ENCODE peak calls at places on chromosome 17, in eight cellular contexts. P, E, G, A, J, Y, V and Q are unnamed samples. For H3K36me3, the result is how much of the 10 kb centered on the place peaks cover.

GRCh38 chr17:73625006-73625405 is 19.2 kb downstream of the SDK2 start:
- DNase-seq in P (no peak), E (no peak), G (no peak), A (no peak), J (no peak), Y (no peak), V (no peak), Q (no peak)

GRCh38 chr17:82497483-82498405 is 21.8 kb upstream of the FOXK2 start:
- DNase-seq in P (no peak), E (no peak), G (peak), A (no peak), J (no peak), Y (no peak), V (no peak), Q (no peak)

GRCh38 chr17:38511126-38512108 is 83.2 kb downstream of the ARHGAP23 start:
- DNase-seq in P (no peak), E (no peak), G (no peak), A (no peak), J (no peak), Y (peak), V (no peak), Q (no peak)

GRCh38 chr17:57407287-57408063 is 151.2 kb downstream of the MSI2 start:
- DNase-seq in P (no peak), E (no peak), G (no peak), A (no peak), J (no peak), Y (no peak), V (no peak), Q (no peak)

GRCh38 chr17:36931697-36932382 is 5.4 kb upstream of the LHX1 start:
- DNase-seq in P (no peak), E (no peak), G (no peak), A (no peak), J (no peak), Y (no peak), V (no peak), Q (no peak)

GRCh38 chr17:64196626-64197025 is 66.4 kb downstream of the TEX2 start:
- DNase-seq in P (no peak), E (no peak), G (no peak), A (no peak), J (no peak), Y (peak), V (no peak), Q (no peak)

GRCh38 chr17:64200080-64201042 is 62.7 kb downstream of the TEX2 start:
- DNase-seq in P (no peak), E (no peak), G (no peak), A (no peak), J (no peak), Y (no peak), V (no peak), Q (no peak)

GRCh38 chr17:27569884-27570577 is 61.0 kb upstream of the LGALS9 start:
- DNase-seq in P (no peak), E (no peak), G (no peak), A (no peak), J (no peak), Y (no peak), V (no peak), Q (no peak)

GRCh38 chr17:35359396-35359795 is 14.0 kb downstream of the SLFN11 start:
- DNase-seq in P (no peak), E (no peak), G (no peak), A (no peak), J (no peak), Y (no peak), V (no peak), Q (no peak)

GRCh38 chr17:39530513-39530912 is 69.2 kb downstream of the CDK12 start:
- DNase-seq in P (no peak), E (no peak), G (no peak), A (no peak), J (no peak), Y (no peak), V (no peak), Q (no peak)

GRCh38 chr17:39529455-39529854 is 68.2 kb downstream of the CDK12 start:
- DNase-seq in P (no peak), E (no peak), G (no peak), A (no peak), J (no peak), Y (no peak), V (no peak), Q (no peak)

GRCh38 chr17:39525801-39526506 is 64.7 kb downstream of the CDK12 start:
- DNase-seq in P (no peak), E (no peak), G (no peak), A (no peak), J (no peak), Y (no peak), V (no peak), Q (no peak)

GRCh38 chr17:39531252-39531651 is 70.0 kb downstream of the CDK12 start:
- DNase-seq in P (no peak), E (no peak), G (no peak), A (no peak), J (no peak), Y (no peak), V (no peak), Q (no peak)

GRCh38 chr17:39527220-39527813 is 66.0 kb downstream of the CDK12 start:
- DNase-seq in P (no peak), E (no peak), G (no peak), A (no peak), J (no peak), Y (no peak), V (no peak), Q (no peak)
- TF ChIP-seq CTCF in P (peak), E (peak), G (peak), A (peak), J (peak), Y (peak), V (no peak), Q (no peak)

GRCh38 chr17:75814900-75815373 is 29.3 kb downstream of the UNC13D start:
- DNase-seq in P (no peak), E (no peak), G (no peak), A (no peak), J (no peak), Y (peak), V (no peak), Q (no peak)

GRCh38 chr17:75815399-75815798 is 28.8 kb downstream of the UNC13D start:
- DNase-seq in P (no peak), E (no peak), G (no peak), A (no peak), J (no peak), Y (no peak), V (no peak), Q (no peak)

GRCh38 chr17:75814021-75814395 is 29.4 kb downstream of the UNK start:
- DNase-seq in P (no peak), E (no peak), G (no peak), A (no peak), J (no peak), Y (no peak), V (no peak), Q (no peak)

GRCh38 chr17:75812096-75813001 is 27.7 kb downstream of the UNK start:
- DNase-seq in P (no peak), E (no peak), G (no peak), A (no peak), J (no peak), Y (no peak), V (peak), Q (no peak)

GRCh38 chr17:75813081-75814020 is 28.7 kb downstream of the UNK start:
- DNase-seq in P (no peak), E (no peak), G (no peak), A (no peak), J (no peak), Y (no peak), V (peak), Q (no peak)
- H3K36me3 ChIP-seq in P (half or more), E (half or more), G (under half), A (under half), J (under half), Y (under half), V (under half), Q (half or more)

DNA sequence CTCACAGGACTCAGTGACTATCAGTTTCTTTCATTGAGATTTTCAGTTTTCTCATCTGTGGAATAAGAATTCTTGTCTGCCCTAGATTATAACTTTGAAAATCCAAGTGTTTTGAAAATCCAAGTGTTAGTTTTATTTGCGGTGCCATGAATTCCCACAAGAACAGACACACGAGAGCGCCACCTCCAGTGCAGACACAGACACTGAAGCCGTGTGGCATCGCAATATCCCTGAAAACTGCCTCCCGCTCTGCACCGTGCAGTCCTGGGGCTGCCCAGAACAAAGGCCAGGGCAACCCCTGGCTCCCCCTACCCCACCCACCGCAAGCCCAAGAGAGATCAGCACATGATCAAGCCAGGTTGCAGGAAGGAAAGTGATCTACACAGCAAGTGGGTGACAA is 229.5 kb upstream of the ASIC2 start:
- DNase-seq in P (no peak), E (no peak), G (no peak), A (no peak), J (no peak), Y (no peak), V (no peak), Q (no peak)
- TF ChIP-seq CTCF in P (no peak), E (no peak), G (no peak), A (peak), J (no peak), Y (no peak), V (no peak), Q (no peak)

GRCh38 chr17:45755050-45755449 is 29.1 kb upstream of the CRHR1 start:
- DNase-seq in P (no peak), E (no peak), G (no peak), A (no peak), J (no peak), Y (no peak), V (no peak), Q (no peak)
- H3K36me3 ChIP-seq in P (under half), E (under half), G (under half), A (under half), J (under half), Y (under half), V (under half), Q (under half)

DNA sequence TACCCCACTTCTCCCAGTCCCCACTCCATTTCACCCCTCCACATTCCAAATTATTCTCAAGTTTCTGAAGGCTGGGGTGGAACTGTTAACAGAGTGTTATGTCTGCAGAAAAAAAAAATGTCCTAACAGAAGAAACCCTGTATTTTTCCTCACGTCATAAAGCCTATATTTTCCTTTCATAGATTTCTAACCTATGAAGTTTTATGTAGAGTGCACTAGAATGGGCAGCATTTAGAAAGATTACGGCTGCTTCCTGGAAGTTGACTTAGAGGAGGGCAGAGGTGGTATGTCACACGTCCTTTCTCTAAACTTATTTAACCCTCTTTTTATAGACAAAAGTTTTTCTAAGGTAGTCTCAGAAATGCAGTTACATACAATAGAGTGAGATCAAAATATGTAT is 139.8 kb upstream of the TOM1L1 start:
- DNase-seq in P (no peak), E (no peak), G (no peak), A (no peak), J (no peak), Y (no peak), V (no peak), Q (no peak)
- TF ChIP-seq CTCF in P (no peak), E (no peak), G (no peak), A (no peak), J (no peak), Y (no peak), V (no peak), Q (no peak)

GRCh38 chr17:42463976-42464400 is 5.3 kb downstream of the ATP6V0A1 start:
- DNase-seq in P (no peak), E (no peak), G (no peak), A (no peak), J (no peak), Y (no peak), V (no peak), Q (no peak)
- H3K36me3 ChIP-seq in P (half or more), E (under half), G (under half), A (under half), J (under half), Y (under half), V (under half), Q (under half)

GRCh38 chr17:9123594-9124553 is 102.6 kb downstream of the NTN1 start:
- DNase-seq in P (no peak), E (no peak), G (no peak), A (no peak), J (no peak), Y (no peak), V (no peak), Q (no peak)

GRCh38 chr17:9124554-9124935 is 103.2 kb downstream of the NTN1 start:
- DNase-seq in P (no peak), E (no peak), G (no peak), A (no peak), J (no peak), Y (no peak), V (no peak), Q (no peak)

GRCh38 chr17:9121186-9121820 is 100.0 kb downstream of the NTN1 start:
- DNase-seq in P (no peak), E (no peak), G (no peak), A (no peak), J (no peak), Y (no peak), V (no peak), Q (no peak)

GRCh38 chr17:9116861-9117568 is 95.7 kb downstream of the NTN1 start:
- DNase-seq in P (no peak), E (no peak), G (no peak), A (no peak), J (no peak), Y (no peak), V (no peak), Q (no peak)

DNA sequence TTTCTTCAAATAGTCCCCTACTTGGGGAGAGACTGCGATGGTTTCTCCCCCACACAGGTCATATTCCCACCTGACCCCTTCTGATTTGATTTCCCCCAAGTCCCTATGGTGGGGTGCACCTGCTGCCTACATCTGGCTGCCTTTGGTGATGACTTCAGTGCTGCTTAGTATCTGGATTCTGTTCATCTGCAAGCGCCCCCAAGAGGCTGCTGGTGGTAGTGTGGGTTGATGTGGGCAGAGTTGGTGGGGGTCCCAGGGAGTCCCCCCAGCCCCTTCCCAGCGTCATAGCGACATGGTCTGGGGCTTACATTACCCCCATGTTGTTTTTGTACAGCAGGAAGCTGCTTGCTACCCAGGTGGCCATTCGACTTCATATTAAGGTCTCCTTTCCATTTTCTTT is 99.2 kb downstream of the NTN1 start:
- DNase-seq in P (no peak), E (no peak), G (no peak), A (no peak), J (no peak), Y (no peak), V (no peak), Q (no peak)
- TF ChIP-seq CTCF in P (peak), E (peak), G (peak), A (peak), J (no peak), Y (no peak), V (no peak), Q (peak)

DNA sequence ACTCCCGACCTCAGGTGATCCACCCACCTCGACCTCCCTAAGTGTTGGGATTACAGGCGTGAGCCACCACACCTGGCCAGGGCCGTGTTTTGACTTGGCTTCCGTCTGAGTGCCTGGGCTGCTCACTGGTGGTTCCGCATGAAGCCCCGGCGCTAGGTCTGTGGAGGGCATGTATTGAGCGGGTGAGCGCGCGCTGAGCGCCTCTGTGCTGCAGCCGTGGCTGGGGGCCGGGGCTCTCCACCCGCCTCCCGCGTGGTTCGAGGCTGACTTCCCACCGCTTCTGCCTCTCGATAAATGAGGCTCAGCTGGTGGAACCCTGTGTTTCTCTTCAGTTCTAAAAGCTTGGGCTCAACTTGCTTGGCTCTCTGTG is 38.9 kb upstream of the ATP2A3 start:
- DNase-seq in P (no peak), E (no peak), G (no peak), A (no peak), J (no peak), Y (no peak), V (no peak), Q (peak)
- H3K36me3 ChIP-seq in P (under half), E (under half), G (under half), A (under half), J (under half), Y (under half), V (under half), Q (under half)

GRCh38 chr17:45273551-45273957 is 11.7 kb upstream of the SPATA32 start:
- DNase-seq in P (no peak), E (no peak), G (no peak), A (no peak), J (no peak), Y (no peak), V (no peak), Q (no peak)

GRCh38 chr17:45270828-45271418 is 9.0 kb upstream of the SPATA32 start:
- DNase-seq in P (no peak), E (no peak), G (no peak), A (no peak), J (peak), Y (no peak), V (no peak), Q (no peak)

GRCh38 chr17:45274033-45274432 is 12.1 kb upstream of the SPATA32 start:
- DNase-seq in P (no peak), E (no peak), G (no peak), A (no peak), J (no peak), Y (no peak), V (no peak), Q (no peak)

GRCh38 chr17:45269912-45270311 is 8.0 kb upstream of the SPATA32 start:
- DNase-seq in P (no peak), E (no peak), G (no peak), A (no peak), J (no peak), Y (no peak), V (no peak), Q (no peak)

DNA sequence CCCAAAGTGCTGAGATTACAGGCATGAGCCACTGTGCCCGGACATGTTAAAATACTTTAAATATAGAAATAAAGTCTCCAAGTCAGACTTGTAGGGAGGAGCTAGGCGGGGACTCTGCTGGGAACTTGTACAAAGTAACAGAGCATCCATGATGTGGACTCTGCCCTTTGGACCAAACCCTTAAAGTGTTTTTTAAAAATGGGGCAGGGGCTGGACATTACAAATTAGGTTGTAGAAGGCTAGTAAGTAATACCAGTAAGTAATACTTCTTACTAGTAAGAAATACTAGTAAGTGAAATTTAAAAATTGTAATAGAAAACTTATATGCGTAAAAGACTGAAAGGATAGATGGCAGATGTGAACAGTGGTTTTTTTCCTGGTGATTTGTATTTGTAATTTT is 9.7 kb upstream of the SPATA32 start:
- DNase-seq in P (no peak), E (no peak), G (no peak), A (no peak), J (no peak), Y (no peak), V (no peak), Q (no peak)
- TF ChIP-seq CTCF in P (no peak), E (no peak), G (no peak), A (no peak), J (no peak), Y (no peak), V (no peak), Q (no peak)